ENCODE peak calls at places on chromosomes 16 and 17, in eight cellular contexts. Y, R, X, D, M, P, O and Z are unnamed samples.

GRCh38 chr17:67359960-67360817 is 6.2 kb downstream of the PSMD12 start:
- DNase-seq in Y (no peak), R (peak; percentile 55), X (no peak), D (peak; percentile 79), M (no peak), P (peak; percentile 40), O (no peak), Z (peak; percentile 77)

GRCh38 chr17:42538482-42538881 is 2.4 kb downstream of the NAGLU start:
- DNase-seq in Y (no peak), R (no peak), X (no peak), D (no peak), M (no peak), P (no peak), O (no peak), Z (no peak)

GRCh38 chr17:43908111-43908721 is 880 bp upstream of the MPP2 start:
- DNase-seq in Y (peak; percentile 86), R (no peak), X (peak; percentile 46), D (peak; percentile 57), M (no peak), P (peak; percentile 77), O (peak; percentile 69), Z (peak; percentile 68)

GRCh38 chr17:7956208-7956965 is 24.4 kb downstream of the CNTROB start:
- DNase-seq in Y (no peak), R (no peak), X (no peak), D (no peak), M (no peak), P (no peak), O (peak; percentile 82), Z (no peak)

GRCh38 chr17:74820037-74820436 is 39.6 kb downstream of the GRIN2C start:
- DNase-seq in Y (no peak), R (no peak), X (no peak), D (no peak), M (no peak), P (no peak), O (no peak), Z (no peak)

GRCh38 chr17:52158450-52159042 is at the start of gene CA10:
- DNase-seq in Y (no peak), R (no peak), X (no peak), D (no peak), M (no peak), P (no peak), O (no peak), Z (no peak)

GRCh38 chr17:10192963-10193362 is 5.4 kb downstream of the GAS7 start:
- DNase-seq in Y (no peak), R (no peak), X (no peak), D (no peak), M (no peak), P (no peak), O (no peak), Z (no peak)

GRCh38 chr17:322006-322780 is 30.4 kb downstream of the RPH3AL start:
- DNase-seq in Y (no peak), R (no peak), X (no peak), D (no peak), M (no peak), P (no peak), O (no peak), Z (no peak)

GRCh38 chr16:83305092-83305491 is 502.7 kb upstream of the HSBP1 start:
- DNase-seq in Y (peak; percentile 26), R (no peak), X (no peak), D (no peak), M (no peak), P (no peak), O (no peak), Z (peak; percentile 1)

GRCh38 chr17:13518271-13519000 is 83.3 kb downstream of the HS3ST3A1 start:
- DNase-seq in Y (peak; percentile 75), R (no peak), X (no peak), D (no peak), M (no peak), P (no peak), O (no peak), Z (no peak)

GRCh38 chr17:79827179-79827578 is 12.1 kb downstream of the CBX4 start:
- DNase-seq in Y (no peak), R (no peak), X (no peak), D (no peak), M (no peak), P (no peak), O (no peak), Z (no peak)

GRCh38 chr16:819336-819735 is 18.8 kb upstream of the GNG13 start:
- DNase-seq in Y (no peak), R (no peak), X (peak; percentile 28), D (peak; percentile 40), M (no peak), P (no peak), O (no peak), Z (no peak)

GRCh38 chr16:19896951-19897350 is 12.3 kb upstream of the GPRC5B start:
- DNase-seq in Y (no peak), R (no peak), X (no peak), D (no peak), M (no peak), P (no peak), O (no peak), Z (no peak)

GRCh38 chr16:53991181-53992056 is 287.5 kb downstream of the FTO start:
- DNase-seq in Y (peak; percentile 56), R (no peak), X (no peak), D (no peak), M (peak; percentile 26), P (no peak), O (no peak), Z (no peak)

GRCh38 chr16:555528-556478 is 4.4 kb upstream of the PRR35 start:
- DNase-seq in Y (no peak), R (no peak), X (no peak), D (no peak), M (no peak), P (no peak), O (no peak), Z (no peak)

GRCh38 chr17:56172517-56172982 is 19.3 kb downstream of the ANKFN1 start:
- DNase-seq in Y (peak; percentile 57), R (no peak), X (no peak), D (no peak), M (no peak), P (no peak), O (peak; percentile 26), Z (peak; percentile 6)

GRCh38 chr17:62702746-62703268 is 75.3 kb downstream of the MRC2 start:
- DNase-seq in Y (no peak), R (no peak), X (no peak), D (no peak), M (no peak), P (no peak), O (no peak), Z (no peak)

GRCh38 chr17:71192039-71192555 is 928.7 kb upstream of the SOX9 start:
- DNase-seq in Y (no peak), R (no peak), X (no peak), D (no peak), M (no peak), P (no peak), O (no peak), Z (no peak)

GRCh38 chr17:65137076-65137935 is at the start of gene RGS9:
- DNase-seq in Y (peak; percentile 80), R (peak; percentile 90), X (peak; percentile 72), D (peak; percentile 77), M (peak; percentile 77), P (peak; percentile 87), O (peak; percentile 84), Z (peak; percentile 74)

GRCh38 chr16:4351880-4352279 is 759 bp upstream of the PAM16 start:
- DNase-seq in Y (no peak), R (peak; percentile 62), X (no peak), D (no peak), M (no peak), P (no peak), O (no peak), Z (no peak)

GRCh38 chr17:9571201-9571600 is 4.4 kb downstream of the STX8 start:
- DNase-seq in Y (no peak), R (no peak), X (no peak), D (no peak), M (no peak), P (no peak), O (no peak), Z (no peak)

GRCh38 chr17:40963838-40964237 is 2.9 kb downstream of the KRT39 start:
- DNase-seq in Y (peak; percentile 34), R (peak; percentile 38), X (no peak), D (peak; percentile 29), M (peak; percentile 64), P (peak; percentile 46), O (no peak), Z (peak; percentile 6)
- H3K27ac ChIP-seq in Y (no peak overlapping the region), R (no peak overlapping the region), X (no peak overlapping the region), D (no peak overlapping the region), M (no peak overlapping the region), P (no peak overlapping the region), O (no peak overlapping the region), Z (no peak overlapping the region)

DNA sequence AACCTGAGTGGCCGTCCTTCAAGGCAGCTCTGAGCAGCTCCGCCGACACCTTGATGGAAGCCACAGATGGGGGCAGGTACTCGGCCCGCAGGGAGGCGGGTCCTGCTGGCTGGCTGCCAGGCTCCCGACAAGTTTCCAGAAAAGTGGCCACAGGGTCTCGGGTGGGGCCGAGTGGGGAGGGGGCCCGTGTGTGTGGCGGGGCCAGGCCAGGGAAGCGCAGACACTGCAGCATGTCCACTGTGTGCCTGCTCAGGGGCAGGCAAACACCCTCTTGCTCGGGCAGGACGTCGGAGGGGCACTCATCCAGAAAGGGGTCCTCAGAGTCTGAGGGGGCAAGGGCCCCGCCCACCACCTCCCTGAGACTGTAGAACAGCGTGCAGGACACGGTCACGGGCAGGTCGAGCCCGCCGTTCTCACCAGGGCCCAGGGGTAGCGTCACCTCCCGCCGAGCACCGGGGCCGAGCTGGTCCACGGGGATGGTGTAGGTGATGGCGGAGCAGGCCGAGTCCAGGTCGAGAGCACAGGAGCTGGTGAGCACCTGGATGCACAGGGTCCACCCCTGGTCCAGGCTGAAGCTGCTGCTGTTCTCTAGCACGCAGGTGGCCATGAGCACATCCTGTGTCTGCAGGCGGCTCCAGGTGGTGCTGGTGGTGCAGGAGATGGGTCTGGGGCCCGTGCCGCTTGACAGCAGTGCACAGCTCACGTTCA is 5.1 kb downstream of the FAAP100 start:
- DNase-seq in Y (no peak), R (no peak), X (no peak), D (no peak), M (no peak), P (no peak), O (no peak), Z (no peak)
- H3K27ac ChIP-seq in Y (no peak overlapping the region), R (no peak overlapping the region), X (no peak overlapping the region), D (no peak overlapping the region), M (no peak overlapping the region), P (no peak overlapping the region), O (no peak overlapping the region), Z (no peak overlapping the region)

DNA sequence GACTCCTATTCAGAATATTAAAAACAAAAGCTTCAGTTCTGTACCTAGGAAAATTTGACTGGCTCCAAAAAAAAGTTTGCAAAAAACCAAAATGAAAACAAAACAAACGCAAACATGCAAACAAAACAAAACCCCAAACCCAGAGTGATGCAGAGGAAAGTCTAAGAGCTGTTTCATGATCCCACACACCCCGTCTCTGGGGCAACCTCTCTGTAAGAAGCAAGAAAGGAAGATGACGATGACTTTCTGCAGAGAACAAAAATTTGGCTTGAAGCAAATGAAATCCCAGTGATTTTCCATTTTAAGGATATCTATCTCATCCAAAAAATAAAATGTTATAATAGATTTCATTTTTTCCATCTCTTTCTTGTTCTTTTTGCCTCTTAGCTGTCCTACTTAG is 181.1 kb downstream of the XYLT1 start:
- DNase-seq in Y (no peak), R (no peak), X (no peak), D (no peak), M (no peak), P (no peak), O (no peak), Z (no peak)
- H3K27ac ChIP-seq in Y (no peak overlapping the region), R (no peak overlapping the region), X (no peak overlapping the region), D (no peak overlapping the region), M (no peak overlapping the region), P (no peak overlapping the region), O (no peak overlapping the region), Z (no peak overlapping the region)

GRCh38 chr16:68259421-68259820 is 4.9 kb upstream of the SLC7A6 start:
- DNase-seq in Y (no peak), R (no peak), X (no peak), D (no peak), M (no peak), P (no peak), O (peak; percentile 46), Z (no peak)
- H3K27ac ChIP-seq in Y (no peak overlapping the region), R (no peak overlapping the region), X (no peak overlapping the region), D (no peak overlapping the region), M (no peak overlapping the region), P (no peak overlapping the region), O (peak overlapping the region; percentile 93), Z (no peak overlapping the region)